ENCODE peak calls at places on chromosomes 13 and 19, in four cellular contexts. One of them, this sample, is unnamed.

GRCh38 chr19:50330365-50331078 is 1.3 kb upstream of the KCNC3 start:
- DNase-seq in tibial artery: peak; percentile 33
- DNase-seq in body of pancreas: peak; percentile 82
- DNase-seq in cardiac muscle cell: peak; percentile 96
- DNase-seq in this sample: no peak

GRCh38 chr13:23851106-23851505 is 38.1 kb downstream of the MIPEP start:
- DNase-seq in body of pancreas: no peak
- DNase-seq in tibial artery: no peak
- DNase-seq in cardiac muscle cell: no peak
- DNase-seq in this sample: no peak

GRCh38 chr13:76845865-76846264 is 40.3 kb downstream of the KCTD12 start:
- DNase-seq in tibial artery: no peak
- DNase-seq in cardiac muscle cell: no peak
- DNase-seq in body of pancreas: no peak
- DNase-seq in this sample: no peak

GRCh38 chr19:56538761-56539263 is at the start of gene ZFP28:
- DNase-seq in tibial artery: peak; percentile 73
- DNase-seq in body of pancreas: peak; percentile 76
- DNase-seq in cardiac muscle cell: no peak
- DNase-seq in this sample: peak; percentile 66

GRCh38 chr13:38350114-38350617 is 515 bp downstream of the UFM1 start:
- DNase-seq in tibial artery: peak; percentile 71
- DNase-seq in cardiac muscle cell: peak; percentile 50
- DNase-seq in body of pancreas: peak; percentile 75
- DNase-seq in this sample: peak; percentile 61

GRCh38 chr19:34504809-34505291 is 23.3 kb downstream of the WTIP start:
- DNase-seq in cardiac muscle cell: no peak
- DNase-seq in body of pancreas: no peak
- DNase-seq in tibial artery: no peak
- DNase-seq in this sample: no peak

GRCh38 chr13:67299072-67299635 is 69.0 kb upstream of the PCDH9 start:
- DNase-seq in tibial artery: no peak
- DNase-seq in cardiac muscle cell: no peak
- DNase-seq in body of pancreas: no peak
- DNase-seq in this sample: no peak

GRCh38 chr13:73708393-73708985 is 425.7 kb downstream of the KLF12 start:
- DNase-seq in tibial artery: peak; percentile 28
- DNase-seq in body of pancreas: peak; percentile 50
- DNase-seq in cardiac muscle cell: peak; percentile 68
- DNase-seq in this sample: no peak

GRCh38 chr13:45194081-45194939 is 6.5 kb downstream of the KCTD4 start:
- DNase-seq in tibial artery: no peak
- DNase-seq in cardiac muscle cell: no peak
- DNase-seq in body of pancreas: peak; percentile 18
- DNase-seq in this sample: no peak

GRCh38 chr13:48492123-48493075 is 40.5 kb downstream of the RCBTB2 start:
- DNase-seq in cardiac muscle cell: peak; percentile 11
- DNase-seq in body of pancreas: peak; percentile 30
- DNase-seq in tibial artery: peak; percentile 69
- DNase-seq in this sample: no peak

GRCh38 chr19:43901395-43902390 is 33.4 kb downstream of the ZNF45 start:
- DNase-seq in body of pancreas: peak; percentile 83
- DNase-seq in tibial artery: peak; percentile 57
- DNase-seq in cardiac muscle cell: peak; percentile 90
- DNase-seq in this sample: peak; percentile 83

GRCh38 chr13:42708391-42708790 is 73.0 kb upstream of the FAM216B start:
- DNase-seq in tibial artery: no peak
- DNase-seq in body of pancreas: no peak
- DNase-seq in cardiac muscle cell: no peak
- DNase-seq in this sample: no peak

GRCh38 chr13:46756977-46757376 is 40.0 kb downstream of the ESD start:
- DNase-seq in body of pancreas: no peak
- DNase-seq in tibial artery: no peak
- DNase-seq in cardiac muscle cell: no peak
- DNase-seq in this sample: no peak

GRCh38 chr13:48595330-48596127 is 58.2 kb upstream of the CYSLTR2 start:
- DNase-seq in cardiac muscle cell: peak; percentile 53
- DNase-seq in tibial artery: peak; percentile 51
- DNase-seq in body of pancreas: peak; percentile 77
- DNase-seq in this sample: no peak

GRCh38 chr13:20116213-20116612 is 44.6 kb downstream of the GJA3 start:
- DNase-seq in cardiac muscle cell: no peak
- DNase-seq in body of pancreas: no peak
- DNase-seq in tibial artery: no peak
- DNase-seq in this sample: no peak
- TF ChIP-seq CTCF in cardiac muscle cell: no peak
- TF ChIP-seq CTCF in body of pancreas: no peak
- TF ChIP-seq CTCF in tibial artery: no peak
- TF ChIP-seq CTCF in this sample: no peak

GRCh38 chr13:20720499-20720898 is 17.0 kb downstream of the IL17D start:
- DNase-seq in cardiac muscle cell: no peak
- DNase-seq in tibial artery: no peak
- DNase-seq in body of pancreas: no peak
- DNase-seq in this sample: no peak

GRCh38 chr13:20718958-20719566 is 15.6 kb downstream of the IL17D start:
- DNase-seq in cardiac muscle cell: no peak
- DNase-seq in body of pancreas: no peak
- DNase-seq in tibial artery: no peak
- DNase-seq in this sample: no peak

GRCh38 chr13:20719783-20720182 is 16.3 kb downstream of the IL17D start:
- DNase-seq in tibial artery: no peak
- DNase-seq in body of pancreas: no peak
- DNase-seq in cardiac muscle cell: no peak
- DNase-seq in this sample: no peak

GRCh38 chr13:20721058-20721453 is 17.6 kb downstream of the IL17D start:
- DNase-seq in cardiac muscle cell: no peak
- DNase-seq in body of pancreas: no peak
- DNase-seq in tibial artery: no peak
- DNase-seq in this sample: no peak

GRCh38 chr13:20721454-20722357 is 18.2 kb downstream of the IL17D start:
- DNase-seq in body of pancreas: peak; percentile 51
- DNase-seq in cardiac muscle cell: peak; percentile 64
- DNase-seq in tibial artery: peak; percentile 60
- DNase-seq in this sample: no peak
- H3K4me3 ChIP-seq in body of pancreas: no peak overlapping the region
- H3K4me3 ChIP-seq in cardiac muscle cell: no peak overlapping the region
- H3K4me3 ChIP-seq in tibial artery: peak overlapping the region; percentile 48
- H3K4me3 ChIP-seq in this sample: peak overlapping the region; percentile 6

GRCh38 chr19:46625731-46626130 is 842 bp upstream of the PTGIR start:
- DNase-seq in body of pancreas: no peak
- DNase-seq in cardiac muscle cell: no peak
- DNase-seq in tibial artery: no peak
- DNase-seq in this sample: peak; percentile 54
- H3K4me1 ChIP-seq in body of pancreas: peaks cover 5% of the 10 kb centered on the region
- H3K4me1 ChIP-seq in cardiac muscle cell: peaks cover 14% of the 10 kb centered on the region
- H3K4me1 ChIP-seq in tibial artery: peaks cover 64% of the 10 kb centered on the region
- H3K4me1 ChIP-seq in this sample: peaks cover 7% of the 10 kb centered on the region

DNA sequence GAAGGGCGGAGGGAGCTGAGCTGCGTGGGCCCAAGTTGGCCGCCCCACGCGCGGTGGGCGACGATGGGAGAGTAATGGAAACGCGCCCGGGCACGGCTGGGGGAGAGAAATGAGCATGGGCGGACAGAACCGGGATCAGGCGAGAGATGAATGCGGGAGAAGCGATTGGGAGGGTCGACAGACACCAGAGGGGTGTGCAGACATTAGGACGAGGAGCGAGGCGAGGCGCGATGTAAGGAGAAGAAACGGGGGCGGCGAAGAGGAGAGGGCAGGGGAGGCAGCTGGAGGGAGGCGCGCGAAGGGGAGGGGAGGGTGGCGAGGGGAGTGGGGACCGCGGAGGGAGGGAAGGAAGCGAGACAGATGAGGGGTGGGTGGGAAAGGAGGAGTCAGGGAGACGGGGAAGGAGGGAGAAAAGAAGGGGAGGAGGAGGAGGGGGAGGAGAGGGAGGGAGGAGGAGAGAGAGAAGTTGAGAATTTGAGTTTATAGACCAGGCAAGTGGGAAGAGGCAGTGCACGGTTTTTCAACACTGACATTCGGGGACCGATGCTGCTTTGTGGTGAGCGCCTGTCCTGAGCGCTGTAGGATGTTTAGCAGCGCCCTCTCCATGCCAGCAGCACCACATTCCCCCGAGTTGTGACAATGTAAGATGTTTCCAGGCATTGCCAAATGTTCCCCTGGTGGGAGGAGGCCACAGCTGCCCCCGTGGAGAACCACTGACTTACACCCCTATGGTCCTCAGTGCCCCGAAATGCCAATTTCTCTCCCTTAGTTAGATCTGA is at the start of gene SHISA7:
- DNase-seq in tibial artery: no peak
- DNase-seq in body of pancreas: no peak
- DNase-seq in cardiac muscle cell: no peak
- DNase-seq in this sample: no peak
- TF ChIP-seq CTCF in tibial artery: no peak
- TF ChIP-seq CTCF in body of pancreas: no peak
- TF ChIP-seq CTCF in cardiac muscle cell: no peak
- TF ChIP-seq CTCF in this sample: no peak

GRCh38 chr19:18486746-18487145 is 35.1 kb downstream of the ELL start:
- DNase-seq in cardiac muscle cell: no peak
- DNase-seq in body of pancreas: no peak
- DNase-seq in tibial artery: no peak
- DNase-seq in this sample: no peak
- H3K4me3 ChIP-seq in cardiac muscle cell: no peak overlapping the region
- H3K4me3 ChIP-seq in body of pancreas: no peak overlapping the region
- H3K4me3 ChIP-seq in tibial artery: no peak overlapping the region
- H3K4me3 ChIP-seq in this sample: no peak overlapping the region

GRCh38 chr13:28273919-28274318 is 135.6 kb downstream of the PAN3 start:
- DNase-seq in body of pancreas: no peak
- DNase-seq in tibial artery: no peak
- DNase-seq in cardiac muscle cell: no peak
- DNase-seq in this sample: no peak
- H3K4me1 ChIP-seq in body of pancreas: no peaks in the 10 kb centered on the region
- H3K4me1 ChIP-seq in tibial artery: no peaks in the 10 kb centered on the region
- H3K4me1 ChIP-seq in cardiac muscle cell: no peaks in the 10 kb centered on the region
- H3K4me1 ChIP-seq in this sample: no peaks in the 10 kb centered on the region

GRCh38 chr13:102346769-102347168 is 55.1 kb downstream of the FGF14 start:
- DNase-seq in cardiac muscle cell: no peak
- DNase-seq in tibial artery: no peak
- DNase-seq in body of pancreas: no peak
- DNase-seq in this sample: no peak

GRCh38 chr13:102344410-102344809 is 57.4 kb downstream of the FGF14 start:
- DNase-seq in tibial artery: no peak
- DNase-seq in body of pancreas: no peak
- DNase-seq in cardiac muscle cell: no peak
- DNase-seq in this sample: no peak

GRCh38 chr13:102351486-102351885 is 50.4 kb downstream of the FGF14 start:
- DNase-seq in tibial artery: no peak
- DNase-seq in body of pancreas: no peak
- DNase-seq in cardiac muscle cell: no peak
- DNase-seq in this sample: no peak

GRCh38 chr13:102347490-102347889 is 54.4 kb downstream of the FGF14 start:
- DNase-seq in tibial artery: no peak
- DNase-seq in cardiac muscle cell: no peak
- DNase-seq in body of pancreas: no peak
- DNase-seq in this sample: no peak
- TF ChIP-seq CTCF in tibial artery: no peak
- TF ChIP-seq CTCF in cardiac muscle cell: no peak
- TF ChIP-seq CTCF in body of pancreas: no peak
- TF ChIP-seq CTCF in this sample: no peak

DNA sequence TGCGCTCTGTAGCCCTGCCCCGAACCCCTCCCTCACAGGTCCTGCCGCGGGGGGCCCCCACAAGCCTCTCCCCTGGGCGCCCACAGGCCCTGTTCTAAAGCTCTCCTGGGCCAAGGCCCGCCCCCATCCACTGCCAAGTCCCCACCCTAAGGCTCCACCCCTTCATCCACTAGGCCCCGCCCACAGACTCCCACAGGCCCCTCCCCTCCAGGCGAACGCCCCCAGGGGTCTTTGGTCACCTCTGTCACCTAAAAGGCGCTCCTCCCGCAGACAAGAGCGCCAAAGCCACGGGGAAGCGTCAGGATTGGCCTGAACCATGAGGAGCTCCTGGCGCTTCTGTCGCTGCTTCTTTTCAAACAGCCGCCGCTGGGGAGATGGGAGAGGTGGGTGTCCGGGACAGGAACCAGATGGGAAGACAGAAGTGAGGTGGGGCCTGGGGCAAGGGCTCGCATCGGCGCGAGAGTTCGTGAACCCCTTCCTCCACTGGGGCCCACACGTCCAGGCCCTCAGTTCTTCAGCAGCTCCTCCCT is 2.3 kb downstream of the TULP2 start:
- DNase-seq in cardiac muscle cell: peak; percentile 79
- DNase-seq in body of pancreas: peak; percentile 69
- DNase-seq in tibial artery: peak; percentile 57
- DNase-seq in this sample: no peak
- H3K4me3 ChIP-seq in cardiac muscle cell: peak overlapping the region; percentile 21
- H3K4me3 ChIP-seq in body of pancreas: no peak overlapping the region
- H3K4me3 ChIP-seq in tibial artery: peak overlapping the region; percentile 52
- H3K4me3 ChIP-seq in this sample: no peak overlapping the region

GRCh38 chr13:28655566-28655965 is 3.4 kb upstream of the POMP start:
- DNase-seq in tibial artery: no peak
- DNase-seq in body of pancreas: no peak
- DNase-seq in cardiac muscle cell: no peak
- DNase-seq in this sample: no peak
- H3K4me1 ChIP-seq in tibial artery: peaks cover 27% of the 10 kb centered on the region
- H3K4me1 ChIP-seq in body of pancreas: peaks cover 18% of the 10 kb centered on the region
- H3K4me1 ChIP-seq in cardiac muscle cell: peaks cover 15% of the 10 kb centered on the region
- H3K4me1 ChIP-seq in this sample: peaks cover 12% of the 10 kb centered on the region